ENCODE peak calls at places on chromosomes 5 and 9, in seven cellular contexts. K is HepG2, I is SK-N-SH, O is K562, L is H1, J is HCT116, A is GM12878. D is an unnamed sample.

GRCh38 chr5:138425079-138425478 is 13.8 kb upstream of the REEP2 start:
- DNase-seq in K (no peak), I (no peak), L (no peak), O (no peak), A (no peak), J (no peak), D (no peak)

GRCh38 chr5:122896598-122897282 is 51.3 kb downstream of the SNX24 start:
- DNase-seq in I (no peak), J (peak), K (peak), A (no peak), L (no peak), O (no peak), D (peak)

GRCh38 chr5:60996368-60996767 is 51.4 kb downstream of the NDUFAF2 start:
- DNase-seq in A (no peak), L (no peak), J (no peak), I (no peak), K (no peak), O (no peak), D (no peak)

GRCh38 chr5:175809531-175810121 is 61.8 kb upstream of the CPLX2 start:
- DNase-seq in L (no peak), A (no peak), J (peak), K (peak), I (no peak), O (no peak), D (peak)

GRCh38 chr9:124216474-124217176 is 41.1 kb upstream of the NEK6 start:
- DNase-seq in J (no peak), A (peak), L (no peak), K (no peak), I (no peak), O (no peak), D (no peak)

GRCh38 chr9:1531411-1531903 is 481.3 kb downstream of the DMRT2 start:
- DNase-seq in I (no peak), O (no peak), J (no peak), K (no peak), A (no peak), L (no peak), D (no peak)

GRCh38 chr5:15501057-15501791 is 1.2 kb downstream of the FBXL7 start:
- DNase-seq in A (no peak), L (peak), I (peak), O (no peak), J (no peak), K (no peak), D (peak)

GRCh38 chr5:173882632-173883031 is 5.5 kb upstream of the CPEB4 start:
- DNase-seq in J (peak), K (no peak), I (no peak), O (peak), A (no peak), L (no peak), D (no peak)

GRCh38 chr5:95631991-95632675 is 12.2 kb downstream of the GPR150 start:
- DNase-seq in I (no peak), O (no peak), K (peak), L (no peak), A (no peak), J (no peak), D (no peak)

GRCh38 chr5:93251347-93251746 is 329.7 kb downstream of the NR2F1-AS1 start:
- DNase-seq in L (no peak), O (no peak), A (no peak), I (no peak), J (no peak), K (no peak), D (no peak)

GRCh38 chr5:114449836-114450515 is 88.1 kb downstream of the KCNN2 start:
- DNase-seq in L (peak), A (peak), K (peak), O (peak), J (peak), I (peak), D (peak)

GRCh38 chr9:128819716-128820664 is 1.7 kb downstream of the ENDOG start:
- DNase-seq in I (peak), A (no peak), J (no peak), L (no peak), K (no peak), O (no peak), D (no peak)

GRCh38 chr5:124289122-124289521 is 457.3 kb downstream of the ZNF608 start:
- DNase-seq in K (no peak), A (no peak), I (peak), L (no peak), O (no peak), J (no peak), D (no peak)

GRCh38 chr9:78031271-78031825 is at the start of gene GNAQ:
- DNase-seq in I (peak), A (no peak), O (peak), J (no peak), L (no peak), K (no peak), D (no peak)

GRCh38 chr5:96885518-96886338 is 9.4 kb downstream of the ERAP2 start:
- DNase-seq in K (no peak), I (no peak), O (no peak), L (no peak), J (no peak), A (peak), D (no peak)

GRCh38 chr5:151041577-151042268 is 21.3 kb downstream of the GPX3 start:
- DNase-seq in A (no peak), K (no peak), O (no peak), L (no peak), J (no peak), I (no peak), D (no peak)

GRCh38 chr9:86093788-86094555 is 5.4 kb downstream of the GOLM1 start:
- DNase-seq in J (peak), A (peak), I (no peak), K (peak), L (no peak), O (no peak), D (peak)

GRCh38 chr5:140364472-140364765 is 4.4 kb downstream of the SLC4A9 start:
- DNase-seq in K (no peak), L (no peak), A (no peak), J (no peak), O (no peak), I (no peak), D (no peak)

GRCh38 chr5:58156354-58156753 is 303.5 kb downstream of the PLK2 start:
- DNase-seq in K (no peak), I (no peak), A (no peak), J (no peak), L (no peak), O (no peak), D (no peak)

GRCh38 chr5:176719113-176719814 is 72.0 kb downstream of the TSPAN17 start:
- DNase-seq in O (no peak), A (no peak), J (no peak), L (no peak), I (no peak), K (no peak), D (no peak)

GRCh38 chr5:150523472-150524350 is 15.8 kb downstream of the NDST1 start:
- DNase-seq in A (no peak), O (peak), L (no peak), K (peak), J (peak), I (peak), D (peak)

GRCh38 chr5:117246386-117246785 is 671.8 kb upstream of the SEMA6A start:
- DNase-seq in A (no peak), O (no peak), L (no peak), I (no peak), K (no peak), J (no peak), D (no peak)

GRCh38 chr5:138180183-138180782 is 1.4 kb downstream of the KIF20A start:
- DNase-seq in L (no peak), K (peak), I (peak), A (peak), J (peak), O (peak), D (peak)

GRCh38 chr5:146794326-146795029 is 84.1 kb downstream of the PPP2R2B start:
- DNase-seq in L (no peak), I (no peak), O (no peak), K (no peak), A (no peak), J (no peak), D (no peak)

DNA sequence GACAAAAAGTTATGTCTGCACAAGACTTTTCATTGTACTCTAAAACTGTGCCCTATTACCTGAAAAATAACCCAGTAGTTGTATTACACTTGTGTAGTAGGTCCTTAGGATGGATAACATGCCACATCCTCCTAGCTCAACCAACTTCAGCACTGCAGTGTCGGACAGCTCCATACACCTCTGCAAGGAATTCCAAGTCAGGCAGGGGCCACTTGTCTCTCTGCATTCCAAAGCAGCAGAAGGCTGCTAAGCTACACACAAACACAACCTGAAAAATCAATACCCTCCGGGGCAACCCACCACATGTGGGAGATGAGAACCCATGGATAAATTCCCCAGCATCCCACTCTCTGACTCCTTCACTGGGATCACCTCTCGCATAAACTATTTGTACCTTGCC is 50.2 kb downstream of the MED10 start:
- DNase-seq in A (no peak), L (peak), J (no peak), O (peak), I (no peak), K (peak), D (peak)
- TF ChIP-seq JUND in A (no peak), L (no peak), J (no peak), O (no peak), I (no peak), K (no peak), D (no peak)

DNA sequence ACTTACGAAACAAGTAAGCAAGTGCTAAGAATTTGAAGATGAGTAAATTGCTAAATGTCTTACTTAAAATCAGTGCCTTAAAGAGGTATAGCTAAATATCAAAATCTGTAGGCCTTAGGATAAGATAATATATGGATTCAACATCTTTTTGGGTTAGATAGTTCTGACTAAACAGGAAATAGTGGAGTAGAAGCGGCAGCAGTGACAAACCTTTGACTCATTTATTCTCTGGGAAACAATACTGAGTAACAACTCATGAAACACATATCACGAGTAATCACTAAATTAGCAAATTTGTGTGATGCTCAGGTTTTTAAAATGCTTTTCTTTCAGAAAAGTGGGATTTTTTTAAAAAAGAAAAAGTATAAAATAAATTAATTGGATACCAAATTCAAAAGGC is 762.1 kb upstream of the TYRP1 start:
- DNase-seq in L (no peak), J (no peak), I (no peak), A (no peak), K (no peak), O (no peak), D (no peak)
- TF ChIP-seq JUND in L (no peak), J (no peak), I (no peak), A (no peak), K (no peak), O (no peak), D (no peak)

DNA sequence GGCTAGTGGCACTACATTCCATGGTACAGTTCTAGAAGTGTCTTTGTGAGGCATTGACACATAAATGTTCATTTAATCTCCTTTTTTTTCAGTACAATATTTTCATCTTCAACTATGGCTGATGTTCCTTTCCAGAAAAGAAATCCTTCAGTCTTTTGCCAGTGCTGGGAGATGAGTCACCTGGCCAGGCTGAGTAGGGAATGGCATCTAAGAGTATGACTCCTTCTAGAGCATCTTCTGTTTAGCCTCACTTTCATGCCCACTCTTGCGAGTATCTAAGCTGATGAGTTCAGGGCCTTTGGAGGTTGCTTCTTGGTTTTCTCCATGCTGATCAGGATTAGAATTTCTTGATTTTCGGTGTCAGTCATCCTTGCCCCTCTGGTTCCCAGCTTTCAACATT is 124.4 kb downstream of the SLC28A3 start:
- DNase-seq in J (no peak), O (no peak), L (no peak), K (no peak), A (no peak), I (no peak), D (no peak)
- TF ChIP-seq JUND in J (no peak), O (no peak), L (no peak), K (no peak), A (no peak), I (no peak), D (no peak)

GRCh38 chr9:14353222-14354056 is 39.5 kb upstream of the NFIB start:
- DNase-seq in O (peak), I (peak), K (peak), L (peak), J (peak), A (no peak), D (peak)
- TF ChIP-seq JUND in O (no peak), I (no peak), K (no peak), L (peak), J (no peak), A (no peak), D (no peak)

DNA sequence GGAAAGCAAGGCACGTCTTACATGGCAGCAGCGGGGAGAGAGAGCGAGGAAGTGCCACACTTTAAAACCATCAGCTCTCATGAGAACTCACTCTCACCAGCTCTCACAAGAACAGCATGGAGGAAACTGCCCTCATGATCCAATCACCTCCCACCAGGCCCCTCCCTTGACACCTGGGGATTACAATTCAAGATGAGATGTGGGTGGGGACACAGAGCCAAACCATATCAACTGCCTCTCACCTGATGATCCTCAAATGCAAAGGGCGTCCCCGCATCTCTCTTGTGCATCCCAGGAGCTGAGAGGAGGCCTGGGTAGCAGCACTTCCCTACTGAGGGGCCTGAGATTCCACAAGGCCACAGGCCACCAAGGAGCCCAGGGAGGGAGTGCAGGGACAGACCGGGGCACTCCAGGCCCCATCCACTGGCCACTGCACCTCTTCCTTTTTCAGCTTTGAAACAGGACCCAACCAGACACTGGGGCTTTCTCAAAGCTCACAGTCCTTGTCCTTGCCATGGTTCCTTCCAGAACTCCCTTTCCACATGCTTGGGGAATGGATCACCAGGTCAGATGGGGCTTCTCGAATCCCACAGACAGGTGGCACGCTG is 54.5 kb upstream of the IL17B start:
- DNase-seq in K (no peak), O (no peak), A (no peak), I (no peak), J (no peak), L (no peak), D (no peak)
- TF ChIP-seq JUND in K (no peak), O (no peak), A (no peak), I (no peak), J (no peak), L (no peak), D (no peak)

GRCh38 chr5:882253-883185 is 10.1 kb downstream of the BRD9 start:
- DNase-seq in J (no peak), L (no peak), A (no peak), O (no peak), I (no peak), K (no peak), D (no peak)
- TF ChIP-seq JUND in J (no peak), L (no peak), A (no peak), O (no peak), I (no peak), K (no peak), D (no peak)

GRCh38 chr5:142644127-142644526 is 41.8 kb downstream of the FGF1 start:
- DNase-seq in L (no peak), K (no peak), I (no peak), O (no peak), A (no peak), J (no peak), D (no peak)
- TF ChIP-seq JUND in L (no peak), K (no peak), I (no peak), O (no peak), A (no peak), J (no peak), D (no peak)

DNA sequence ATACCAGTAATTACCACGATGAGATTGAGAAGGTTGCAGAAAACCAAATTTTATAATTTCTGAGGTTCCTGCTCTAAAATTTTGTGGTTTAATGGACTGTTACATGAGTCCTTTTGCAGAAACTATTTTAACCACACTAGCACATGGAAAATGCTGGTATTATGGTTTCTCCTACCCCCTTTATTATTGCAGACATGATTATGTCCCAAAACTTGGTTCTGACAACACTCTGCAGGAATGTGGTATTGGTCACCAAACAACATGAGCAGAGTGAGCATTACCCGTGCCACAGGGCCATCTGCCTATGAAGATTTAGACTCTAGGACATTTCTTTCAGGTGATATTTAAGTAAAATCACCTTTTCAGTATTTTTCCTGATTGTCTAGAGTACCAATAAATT is 2.8 kb upstream of the ECM2 start:
- DNase-seq in K (no peak), J (no peak), O (no peak), A (no peak), L (no peak), I (no peak), D (no peak)
- TF ChIP-seq JUND in K (no peak), J (no peak), O (no peak), A (no peak), L (no peak), I (no peak), D (no peak)

GRCh38 chr5:118620201-118620600 is 368.1 kb downstream of the DTWD2 start:
- DNase-seq in L (no peak), J (no peak), K (no peak), I (no peak), A (no peak), O (no peak), D (no peak)

GRCh38 chr5:118616281-118616680 is 372.1 kb downstream of the DTWD2 start:
- DNase-seq in A (peak), K (no peak), J (no peak), O (no peak), L (no peak), I (no peak), D (no peak)

GRCh38 chr5:118611332-118611945 is 376.9 kb downstream of the DTWD2 start:
- DNase-seq in O (peak), I (peak), K (peak), J (peak), L (peak), A (no peak), D (peak)

DNA sequence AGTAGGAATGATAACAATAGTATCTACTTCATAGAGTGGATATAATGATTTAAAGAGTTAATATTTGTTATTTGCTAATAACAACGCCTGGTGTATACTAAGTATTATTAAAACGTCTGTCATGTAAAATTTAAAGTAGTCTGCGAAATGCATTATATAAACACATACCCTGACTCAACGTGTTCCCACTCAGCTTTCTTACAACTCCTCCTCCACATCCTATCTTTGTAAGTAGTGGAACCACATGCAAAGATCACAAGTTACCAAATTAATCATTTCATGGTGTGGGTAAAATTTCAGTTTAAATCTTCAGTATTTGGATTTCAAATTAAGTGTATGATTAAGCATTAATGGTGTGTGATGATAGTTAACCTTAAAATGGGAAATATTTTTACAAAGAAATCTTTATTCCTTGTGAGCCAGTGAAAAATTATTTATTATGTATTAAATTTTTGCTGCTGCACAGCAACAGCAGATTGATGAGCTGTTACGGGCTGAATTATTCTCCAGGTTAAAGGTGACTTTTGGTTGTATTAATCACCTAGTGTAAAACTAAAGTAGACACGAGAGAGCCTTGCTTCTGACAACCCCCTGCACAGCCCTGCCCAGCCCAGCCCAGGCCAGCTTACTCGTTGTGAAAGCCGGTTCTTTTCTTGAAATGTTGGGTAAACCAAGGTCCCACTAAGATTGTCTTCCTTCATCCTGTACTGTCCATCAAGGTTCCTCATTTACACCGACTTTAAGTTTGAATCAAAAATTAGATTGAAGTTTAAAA is 373.5 kb downstream of the DTWD2 start:
- DNase-seq in L (no peak), O (no peak), A (no peak), J (no peak), I (no peak), K (no peak), D (no peak)
- TF ChIP-seq JUND in L (no peak), O (no peak), A (no peak), J (no peak), I (no peak), K (no peak), D (no peak)

DNA sequence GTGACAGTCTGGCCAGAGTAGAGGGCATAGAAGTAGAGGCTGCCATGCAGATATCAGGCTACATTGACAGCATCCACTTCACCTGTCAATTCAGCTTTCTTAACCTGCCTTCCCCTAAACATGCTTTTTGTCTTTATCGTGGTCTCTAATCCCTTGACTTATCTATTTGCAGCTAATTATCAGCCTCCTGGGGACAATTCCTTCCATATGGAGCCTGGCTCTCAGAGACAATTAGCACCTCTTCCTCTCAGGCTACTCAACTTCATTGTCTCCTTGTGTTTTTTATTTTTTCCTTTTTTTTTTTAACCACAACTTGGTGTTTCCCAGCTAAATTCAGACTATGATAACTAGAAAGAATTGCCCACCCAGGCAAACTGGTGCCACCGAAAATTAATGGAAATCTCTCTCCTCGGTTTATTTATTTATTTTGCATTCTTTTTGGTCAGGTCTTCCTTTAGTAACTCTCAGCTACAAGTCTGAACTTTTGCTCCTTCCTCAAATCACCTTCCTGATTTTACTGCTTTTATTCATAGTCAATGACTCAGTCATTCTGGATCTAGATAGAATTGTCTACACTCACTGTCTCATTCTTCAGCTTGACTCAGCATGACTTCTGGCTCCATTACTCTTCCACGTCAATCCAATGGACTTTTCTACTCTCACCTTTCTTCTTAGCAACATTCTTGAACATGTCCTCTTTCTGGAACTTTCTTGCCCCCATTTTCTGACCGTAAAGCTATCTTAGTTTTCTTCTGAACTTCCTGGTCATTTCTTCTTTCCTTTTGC is 63.0 kb upstream of the BASP1 start:
- DNase-seq in L (no peak), K (no peak), I (no peak), O (no peak), J (no peak), A (no peak), D (no peak)
- TF ChIP-seq JUND in L (no peak), K (no peak), I (peak), O (peak), J (no peak), A (no peak), D (no peak)

D was measured in T47D.